ENCODE peak calls at places on chromosomes 12 and 14, in four cellular contexts. D is esophagus squamous epithelium, Y is left cardiac atrium, W is Calu3. K is an unnamed sample.
A peak's percentile ranks its signal among the peaks of the same experiment; 100 is the strongest.

GRCh38 chr12:128853321-128854197 is at the start of gene GLT1D1:
- DNase-seq in D (no peak), Y (no peak), W (no peak), K (no peak)

GRCh38 chr12:100528471-100529139 is 44.9 kb upstream of the GAS2L3 start:
- DNase-seq in D (no peak), Y (no peak), W (no peak), K (no peak)

GRCh38 chr12:93978553-93978952 is 169.8 kb upstream of the PLXNC1 start:
- DNase-seq in D (no peak), Y (peak; percentile 23), W (no peak), K (no peak)

GRCh38 chr14:104109731-104110361 is 24.3 kb downstream of the ASPG start:
- DNase-seq in D (no peak), Y (peak; percentile 11), W (no peak), K (no peak)

GRCh38 chr12:124404162-124404561 is 109.3 kb downstream of the RFLNA start:
- DNase-seq in D (no peak), Y (peak; percentile 62), W (no peak), K (no peak)

GRCh38 chr14:49479432-49479831 is 106.7 kb downstream of the RPS29 start:
- DNase-seq in D (no peak), Y (no peak), W (no peak), K (no peak)

GRCh38 chr14:102517412-102518062 is 8.0 kb upstream of the ANKRD9 start:
- DNase-seq in D (no peak), Y (no peak), W (no peak), K (no peak)

GRCh38 chr14:72521045-72521444 is 372.9 kb downstream of the DPF3 start:
- DNase-seq in D (no peak), Y (no peak), W (no peak), K (no peak)

GRCh38 chr12:130141901-130142683 is 20.2 kb upstream of the FZD10 start:
- DNase-seq in D (no peak), Y (no peak), W (no peak), K (no peak)

GRCh38 chr14:34250959-34251358 is 211.1 kb downstream of the SPTSSA start:
- DNase-seq in D (no peak), Y (no peak), W (no peak), K (no peak)

GRCh38 chr12:53985358-53985899 is 483 bp downstream of the HOXC10 start:
- DNase-seq in D (no peak), Y (no peak), W (no peak), K (no peak)

GRCh38 chr12:10283028-10283427 is 24.6 kb upstream of the KLRD1 start:
- DNase-seq in D (no peak), Y (no peak), W (no peak), K (no peak)

GRCh38 chr12:69527506-69528272 is 57.5 kb downstream of the FRS2 start:
- DNase-seq in D (no peak), Y (no peak), W (no peak), K (no peak)

GRCh38 chr14:100193417-100194357 is 34.2 kb upstream of the DEGS2 start:
- DNase-seq in D (no peak), Y (no peak), W (peak; percentile 46), K (no peak)

GRCh38 chr14:51562816-51563215 is 88.9 kb upstream of the FRMD6 start:
- DNase-seq in D (no peak), Y (no peak), W (no peak), K (no peak)

GRCh38 chr12:57476162-57476992 is 3.3 kb downstream of the ARHGAP9 start:
- DNase-seq in D (no peak), Y (no peak), W (no peak), K (no peak)

GRCh38 chr12:24561411-24561871 is 387.5 kb downstream of the BCAT1 start:
- DNase-seq in D (no peak), Y (no peak), W (no peak), K (no peak)

GRCh38 chr12:57232156-57232756 is 2.7 kb downstream of the SHMT2 start:
- DNase-seq in D (no peak), Y (no peak), W (no peak), K (no peak)

GRCh38 chr12:4107436-4107878 is 166.1 kb upstream of the CCND2 start:
- DNase-seq in D (no peak), Y (no peak), W (peak; percentile 41), K (no peak)

GRCh38 chr14:26596722-26597030 is 1.2 kb downstream of the NOVA1 start:
- DNase-seq in D (no peak), Y (peak; percentile 19), W (no peak), K (no peak)

GRCh38 chr12:11622774-11623375 is 26.6 kb upstream of the ETV6 start:
- DNase-seq in D (no peak), Y (no peak), W (no peak), K (peak; percentile 10)

GRCh38 chr12:56590237-56590830 is 39.8 kb downstream of the BAZ2A start:
- DNase-seq in D (no peak), Y (no peak), W (no peak), K (no peak)

K was measured in PC-9.